ENCODE peak calls at places on chromosomes 4 and X, in four cellular contexts. U is CD8-positive, alpha-beta T cell; X is T-helper 9 cell; Q is stimulated activated CD8-positive, alpha-beta memory T cell treated with anti-CD3 and anti-CD28 coated beads, Interleukin-15, amount 100 ng/mL, for 48 hours. H is an unnamed sample.

GRCh38 chr4:113781439-113782040 is 20.0 kb upstream of the CAMK2D start:
- DNase-seq in U (no peak), X (no peak), Q (no peak), H (peak; percentile 57)

GRCh38 chr4:178812866-178813265 is 1370.6 kb upstream of the AGA start:
- DNase-seq in U (no peak), X (no peak), Q (no peak), H (no peak)

GRCh38 chr4:111602848-111603247 is 542.4 kb upstream of the FAM241A start:
- DNase-seq in U (no peak), X (no peak), Q (no peak), H (no peak)

GRCh38 chrX:48025561-48025960 is 18.8 kb downstream of the SPACA5 start:
- DNase-seq in U (peak; percentile 58), X (no peak), Q (no peak), H (peak; percentile 71)

GRCh38 chr4:5890063-5890727 is 2.7 kb downstream of the CRMP1 start:
- DNase-seq in U (no peak), X (no peak), Q (no peak), H (no peak)

GRCh38 chrX:109952050-109952449 is 50.9 kb upstream of the TMEM164 start:
- DNase-seq in U (no peak), X (no peak), Q (no peak), H (no peak)

GRCh38 chr4:42672359-42673083 is 15.6 kb upstream of the ATP8A1 start:
- DNase-seq in U (no peak), X (no peak), Q (no peak), H (no peak)

GRCh38 chrX:24355095-24355494 is 5.3 kb upstream of the SUPT20HL1 start:
- DNase-seq in U (no peak), X (no peak), Q (no peak), H (peak; percentile 35)

GRCh38 chr4:185742766-185743165 is 69.2 kb downstream of the SORBS2 start:
- DNase-seq in U (no peak), X (no peak), Q (no peak), H (no peak)

GRCh38 chr4:4803216-4803903 is 56.1 kb upstream of the MSX1 start:
- DNase-seq in U (no peak), X (no peak), Q (no peak), H (no peak)

GRCh38 chr4:33961751-33962150 is 2282.6 kb downstream of the ARAP2 start:
- DNase-seq in U (no peak), X (no peak), Q (no peak), H (no peak)

GRCh38 chr4:1232661-1233621 is 16.0 kb downstream of the CTBP1 start:
- DNase-seq in U (no peak), X (no peak), Q (no peak), H (peak; percentile 98)

GRCh38 chrX:40468033-40468979 is 112.5 kb upstream of the ATP6AP2 start:
- DNase-seq in U (peak; percentile 54), X (no peak), Q (no peak), H (peak; percentile 47)

GRCh38 chr4:80371046-80371445 is 35.5 kb downstream of the CFAP299 start:
- DNase-seq in U (no peak), X (no peak), Q (no peak), H (no peak)

GRCh38 chrX:44105228-44105913 is 132.2 kb upstream of the NDP start:
- DNase-seq in U (no peak), X (no peak), Q (no peak), H (no peak)

GRCh38 chrX:54171527-54171926 is 11.5 kb downstream of the FAM120C start:
- DNase-seq in U (no peak), X (no peak), Q (no peak), H (no peak)

GRCh38 chrX:130321550-130321949 is 18.2 kb upstream of the SLC25A14 start:
- DNase-seq in U (no peak), X (no peak), Q (no peak), H (no peak)

GRCh38 chr4:89703831-89704230 is 133.1 kb downstream of the SNCA start:
- DNase-seq in U (no peak), X (no peak), Q (no peak), H (no peak)

GRCh38 chr4:123569541-123569940 is 172.9 kb downstream of the SPRY1 start:
- DNase-seq in U (no peak), X (no peak), Q (no peak), H (no peak)

GRCh38 chr4:73152893-73153292 is 83.4 kb upstream of the COX18 start:
- DNase-seq in U (no peak), X (no peak), Q (no peak), H (no peak)

GRCh38 chr4:148557793-148558192 is 115.6 kb upstream of the NR3C2 start:
- DNase-seq in U (no peak), X (no peak), Q (no peak), H (no peak)

GRCh38 chr4:17623451-17624001 is 9.1 kb downstream of the MED28 start:
- DNase-seq in U (no peak), X (no peak), Q (no peak), H (no peak)